ENCODE peak calls at places on chromosomes 4 and X, in seven cellular contexts. P, F, A, M, X, N and B are unnamed samples.

GRCh38 chrX:629230-630006 is 1.2 kb upstream of the SHOX start:
- DNase-seq in P (peak; percentile 11), F (no peak), A (no peak), M (no peak), X (peak; percentile 37), N (no peak), B (no peak)

GRCh38 chrX:47430925-47431324 is 52.1 kb downstream of the ZNF41 start:
- DNase-seq in P (no peak), F (no peak), A (no peak), M (no peak), X (no peak), N (no peak), B (no peak)

GRCh38 chr4:54231419-54232150 is 2.5 kb downstream of the PDGFRA start:
- DNase-seq in P (peak; percentile 86), F (no peak), A (no peak), M (peak; percentile 80), X (peak; percentile 58), N (peak; percentile 60), B (no peak)

GRCh38 chr4:141540643-141541042 is 95.7 kb upstream of the IL15 start:
- DNase-seq in P (no peak), F (no peak), A (no peak), M (no peak), X (no peak), N (no peak), B (no peak)

GRCh38 chr4:47786958-47787370 is 50.9 kb downstream of the CORIN start:
- DNase-seq in P (no peak), F (no peak), A (no peak), M (no peak), X (no peak), N (no peak), B (no peak)

GRCh38 chr4:27986476-27986875 is 1125.8 kb downstream of the STIM2 start:
- DNase-seq in P (no peak), F (no peak), A (no peak), M (no peak), X (no peak), N (no peak), B (no peak)

GRCh38 chr4:658681-659667 is 15.1 kb downstream of the ATP5ME start:
- DNase-seq in P (no peak), F (no peak), A (no peak), M (peak; percentile 4), X (no peak), N (peak; percentile 44), B (no peak)

GRCh38 chrX:106397788-106398538 is 213.8 kb upstream of the RADX start:
- DNase-seq in P (no peak), F (no peak), A (peak; percentile 21), M (no peak), X (no peak), N (no peak), B (no peak)

GRCh38 chrX:153818571-153819397 is 11.6 kb downstream of the PDZD4 start:
- DNase-seq in P (no peak), F (peak; percentile 58), A (no peak), M (peak; percentile 55), X (peak; percentile 85), N (peak; percentile 34), B (no peak)

GRCh38 chr4:84484274-84484673 is 14.8 kb downstream of the NKX6-1 start:
- DNase-seq in P (no peak), F (no peak), A (no peak), M (no peak), X (no peak), N (no peak), B (no peak)

GRCh38 chr4:122577808-122578781 is 42.8 kb downstream of the IL21 start:
- DNase-seq in P (no peak), F (peak; percentile 30), A (peak; percentile 48), M (no peak), X (peak; percentile 57), N (no peak), B (no peak)

GRCh38 chrX:115098897-115099296 is 81.5 kb upstream of the IL13RA2 start:
- DNase-seq in P (no peak), F (no peak), A (no peak), M (no peak), X (no peak), N (no peak), B (no peak)

GRCh38 chrX:154526901-154527675 is 11.1 kb upstream of the FAM3A start:
- DNase-seq in P (peak; percentile 87), F (no peak), A (peak; percentile 27), M (peak; percentile 80), X (peak; percentile 88), N (no peak), B (peak; percentile 86)

GRCh38 chr4:188976644-188977115 is 837.4 kb downstream of the TRIML1 start:
- DNase-seq in P (no peak), F (no peak), A (no peak), M (no peak), X (peak; percentile 87), N (no peak), B (no peak)

GRCh38 chrX:10486373-10486772 is 134.0 kb downstream of the MID1 start:
- DNase-seq in P (peak; percentile 70), F (no peak), A (no peak), M (no peak), X (no peak), N (no peak), B (no peak)

GRCh38 chrX:44439242-44439641 is 95.8 kb upstream of the EFHC2 start:
- DNase-seq in P (no peak), F (no peak), A (no peak), M (no peak), X (no peak), N (no peak), B (no peak)

GRCh38 chr4:21879187-21879586 is 69.4 kb downstream of the KCNIP4 start:
- DNase-seq in P (no peak), F (no peak), A (no peak), M (no peak), X (peak; percentile 54), N (no peak), B (no peak)

GRCh38 chr4:87677731-87678130 is 27.7 kb downstream of the DMP1 start:
- DNase-seq in P (no peak), F (no peak), A (no peak), M (peak; percentile 38), X (no peak), N (no peak), B (no peak)

GRCh38 chr4:182449186-182449880 is 206.1 kb downstream of the TENM3 start:
- DNase-seq in P (no peak), F (no peak), A (no peak), M (no peak), X (peak; percentile 87), N (no peak), B (no peak)

GRCh38 chr4:184448828-184449227 is 25.5 kb downstream of the IRF2 start:
- DNase-seq in P (no peak), F (no peak), A (no peak), M (peak; percentile 45), X (peak; percentile 33), N (no peak), B (no peak)

GRCh38 chr4:137960371-137961050 is 281.6 kb downstream of the SLC7A11 start:
- DNase-seq in P (no peak), F (no peak), A (no peak), M (no peak), X (no peak), N (no peak), B (no peak)

GRCh38 chrX:132068405-132068804 is 45.3 kb downstream of the STK26 start:
- DNase-seq in P (no peak), F (no peak), A (no peak), M (no peak), X (no peak), N (no peak), B (no peak)

DNA sequence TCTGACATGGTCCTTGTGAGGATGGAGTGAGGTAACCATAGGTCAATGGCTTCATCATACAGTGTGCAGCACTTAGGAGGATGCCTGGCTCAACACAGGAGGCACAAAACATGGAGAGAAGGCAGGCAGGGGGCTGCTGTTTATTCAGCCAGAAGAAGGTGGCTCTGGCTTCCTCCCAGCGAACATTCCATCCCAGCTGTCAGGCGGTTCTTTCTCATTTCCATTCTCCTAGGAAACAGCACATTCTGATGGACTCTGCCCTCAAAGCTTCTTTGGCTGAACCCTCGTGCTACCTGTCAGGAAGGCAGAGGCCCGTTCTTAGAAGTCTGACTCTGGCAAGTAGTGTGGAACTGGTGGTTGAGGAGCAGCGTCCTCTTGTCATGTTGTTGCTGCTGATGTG is 18.6 kb downstream of the STK32B start:
- DNase-seq in P (no peak), F (no peak), A (no peak), M (no peak), X (no peak), N (no peak), B (no peak)
- H3K4me1 ChIP-seq in P (no peaks in the 10 kb centered on the region), F (no peaks in the 10 kb centered on the region), A (no peaks in the 10 kb centered on the region), M (no peaks in the 10 kb centered on the region), X (no peaks in the 10 kb centered on the region), N (no peaks in the 10 kb centered on the region), B (no peaks in the 10 kb centered on the region)

GRCh38 chr4:73817341-73817740 is 19.1 kb upstream of the CXCL6 start:
- DNase-seq in P (no peak), F (no peak), A (no peak), M (no peak), X (no peak), N (no peak), B (no peak)
- H3K4me1 ChIP-seq in P (no peaks in the 10 kb centered on the region), F (no peaks in the 10 kb centered on the region), A (no peaks in the 10 kb centered on the region), M (peaks cover 2% of the 10 kb centered on the region), X (no peaks in the 10 kb centered on the region), N (no peaks in the 10 kb centered on the region), B (no peaks in the 10 kb centered on the region)

GRCh38 chrX:39809326-39809725 is 288.4 kb downstream of the BCOR start:
- DNase-seq in P (no peak), F (no peak), A (no peak), M (no peak), X (no peak), N (no peak), B (no peak)
- H3K4me1 ChIP-seq in P (peaks cover 7% of the 10 kb centered on the region), F (no peaks in the 10 kb centered on the region), A (no peaks in the 10 kb centered on the region), M (peaks cover 3% of the 10 kb centered on the region), X (peaks cover 53% of the 10 kb centered on the region), N (no peaks in the 10 kb centered on the region), B (no peaks in the 10 kb centered on the region)

GRCh38 chr4:41531561-41532245 is 6.3 kb upstream of the LIMCH1 start:
- DNase-seq in P (no peak), F (no peak), A (no peak), M (no peak), X (no peak), N (no peak), B (no peak)
- H3K4me1 ChIP-seq in P (no peaks in the 10 kb centered on the region), F (no peaks in the 10 kb centered on the region), A (no peaks in the 10 kb centered on the region), M (peaks cover 3% of the 10 kb centered on the region), X (peaks cover 5% of the 10 kb centered on the region), N (no peaks in the 10 kb centered on the region), B (peaks cover 31% of the 10 kb centered on the region)

DNA sequence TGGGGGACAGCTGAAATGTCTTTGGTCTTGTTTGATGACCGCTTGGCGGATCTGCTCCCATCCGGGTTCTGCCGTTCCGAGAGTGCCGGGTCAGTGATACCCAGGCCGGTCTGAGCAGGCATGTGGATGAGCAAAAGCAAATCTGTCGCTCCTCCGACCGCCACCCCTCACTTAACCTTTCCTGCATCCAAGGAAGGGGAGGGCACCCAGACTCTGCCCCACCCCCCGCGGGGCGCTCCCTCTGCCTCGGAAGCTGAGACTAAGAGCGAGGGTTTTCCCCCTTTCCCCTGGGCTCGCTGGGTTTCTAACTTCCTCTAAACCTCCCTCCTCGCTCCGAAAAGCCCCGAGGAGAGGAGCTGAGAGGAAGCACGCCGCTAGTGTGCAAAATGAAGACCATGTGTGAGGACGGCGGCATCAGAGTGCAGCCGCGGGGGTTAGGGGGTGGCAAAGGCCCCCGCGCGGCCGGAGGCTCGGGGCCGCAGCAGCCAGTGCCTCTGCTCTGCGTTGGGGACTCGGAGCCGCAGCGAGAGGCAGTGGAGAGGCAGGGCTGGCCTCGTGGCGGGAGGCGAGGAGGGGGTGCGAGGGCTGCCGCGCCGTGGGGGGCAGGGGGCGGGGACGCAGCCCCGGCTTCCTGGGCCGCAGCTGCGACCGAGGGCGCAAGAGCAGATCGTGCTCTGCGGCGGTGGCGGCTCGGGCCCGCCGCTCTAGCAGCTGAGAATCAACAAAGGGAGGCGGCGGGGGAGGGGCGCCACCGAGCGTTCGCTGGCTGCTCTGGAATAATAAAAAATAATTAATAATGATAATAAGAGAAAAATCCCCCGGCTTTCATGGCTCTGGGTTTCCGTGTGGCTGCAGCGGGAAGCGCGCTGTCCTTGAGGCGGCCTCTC is 55.8 kb upstream of the BCOR start:
- DNase-seq in P (no peak), F (peak; percentile 43), A (no peak), M (peak; percentile 50), X (peak; percentile 70), N (peak; percentile 64), B (peak; percentile 76)
- H3K4me1 ChIP-seq in P (peaks cover 10% of the 10 kb centered on the region), F (no peaks in the 10 kb centered on the region), A (peaks cover 32% of the 10 kb centered on the region), M (peaks cover 6% of the 10 kb centered on the region), X (peaks cover 50% of the 10 kb centered on the region), N (peaks cover 4% of the 10 kb centered on the region), B (peaks cover 4% of the 10 kb centered on the region)